ENCODE peak calls at places on chromosomes 3 and 15, in four cellular contexts. R, M, H and P are unnamed samples.

GRCh38 chr3:134065836-134066538 is 36.3 kb upstream of the SLCO2A1 start:
- DNase-seq in R (no peak), M (no peak), H (no peak), P (no peak)

GRCh38 chr3:197675568-197675860 is 61.2 kb downstream of the RUBCN start:
- DNase-seq in R (no peak), M (no peak), H (no peak), P (no peak)

GRCh38 chr3:72191211-72191960 is 406.4 kb upstream of the PROK2 start:
- DNase-seq in R (no peak), M (no peak), H (no peak), P (no peak)

GRCh38 chr3:81218023-81218422 is 543.4 kb downstream of the GBE1 start:
- DNase-seq in R (peak), M (no peak), H (no peak), P (no peak)

GRCh38 chr15:70362911-70363310 is 265.2 kb upstream of the TLE3 start:
- DNase-seq in R (no peak), M (peak), H (peak), P (peak)

GRCh38 chr3:46378426-46378942 is 7.7 kb downstream of the CCR5 start:
- DNase-seq in R (no peak), M (peak), H (peak), P (peak)

GRCh38 chr15:80773122-80773551 is 6.0 kb upstream of the CEMIP start:
- DNase-seq in R (no peak), M (no peak), H (peak), P (no peak)

GRCh38 chr15:99361541-99362185 is 110.4 kb downstream of the LRRC28 start:
- DNase-seq in R (no peak), M (no peak), H (peak), P (peak)

GRCh38 chr3:102233881-102234280 is 200.9 kb upstream of the ZPLD1 start:
- DNase-seq in R (no peak), M (no peak), H (no peak), P (peak)

GRCh38 chr15:48674876-48675275 is 29.4 kb upstream of the FBN1 start:
- DNase-seq in R (no peak), M (no peak), H (peak), P (no peak)

GRCh38 chr3:135216659-135217058 is 421.6 kb downstream of the EPHB1 start:
- DNase-seq in R (no peak), M (no peak), H (no peak), P (peak)

GRCh38 chr3:86774082-86774691 is 216.8 kb downstream of the VGLL3 start:
- DNase-seq in R (no peak), M (no peak), H (peak), P (peak)

GRCh38 chr3:161355508-161355907 is 15.8 kb downstream of the SPTSSB start:
- DNase-seq in R (no peak), M (no peak), H (no peak), P (no peak)

GRCh38 chr3:24361661-24362060 is 133.0 kb downstream of the THRB start:
- DNase-seq in R (no peak), M (no peak), H (no peak), P (no peak)

GRCh38 chr15:40029979-40030893 is 8.7 kb downstream of the SRP14 start:
- DNase-seq in R (no peak), M (no peak), H (peak), P (no peak)

GRCh38 chr15:59148160-59148810 is 43.3 kb downstream of the CCNB2 start:
- DNase-seq in R (no peak), M (no peak), H (peak), P (no peak)

GRCh38 chr15:52019394-52020252 is 604 bp downstream of the MAPK6 start:
- DNase-seq in R (no peak), M (peak), H (peak), P (peak)

GRCh38 chr15:79777916-79778315 is 118.9 kb downstream of the MTHFS start:
- DNase-seq in R (no peak), M (no peak), H (no peak), P (no peak)

GRCh38 chr3:194935061-194935460 is 249.4 kb downstream of the FAM43A start:
- DNase-seq in R (no peak), M (no peak), H (no peak), P (no peak)

GRCh38 chr15:38531509-38531908 is 33.1 kb downstream of the RASGRP1 start:
- DNase-seq in R (peak), M (no peak), H (peak), P (no peak)

GRCh38 chr3:7713724-7714123 is 787.9 kb upstream of the LMCD1 start:
- DNase-seq in R (no peak), M (no peak), H (no peak), P (no peak)

GRCh38 chr15:90178468-90179435 is 22.4 kb upstream of the SEMA4B start:
- DNase-seq in R (no peak), M (no peak), H (no peak), P (peak)

GRCh38 chr3:120177151-120177550 is 82.9 kb upstream of the GSK3B start:
- DNase-seq in R (peak), M (no peak), H (peak), P (no peak)

GRCh38 chr3:15781637-15782402 is 16.0 kb downstream of the ANKRD28 start:
- DNase-seq in R (no peak), M (no peak), H (no peak), P (no peak)

GRCh38 chr3:127761101-127761802 is 61.1 kb downstream of the MGLL start:
- DNase-seq in R (no peak), M (no peak), H (no peak), P (peak)

GRCh38 chr3:76310059-76310458 is 524.7 kb upstream of the ZNF717 start:
- DNase-seq in R (no peak), M (no peak), H (no peak), P (no peak)

GRCh38 chr15:56672721-56673120 is 60.6 kb downstream of the ZNF280D start:
- DNase-seq in R (no peak), M (no peak), H (peak), P (no peak)

GRCh38 chr3:123667784-123668183 is 82.9 kb upstream of the HACD2 start:
- DNase-seq in R (peak), M (no peak), H (peak), P (no peak)

GRCh38 chr15:99931703-99932603 is 198.7 kb upstream of the LYSMD4 start:
- DNase-seq in R (peak), M (no peak), H (no peak), P (no peak)

GRCh38 chr3:127182848-127183714 is 9.8 kb upstream of the PRR23E start:
- DNase-seq in R (no peak), M (peak), H (no peak), P (no peak)

GRCh38 chr3:136495213-136495612 is 245.1 kb downstream of the PCCB start:
- DNase-seq in R (no peak), M (no peak), H (no peak), P (no peak)

GRCh38 chr15:96629501-96629900 is 299.0 kb downstream of the NR2F2 start:
- DNase-seq in R (peak), M (no peak), H (no peak), P (no peak)

GRCh38 chr3:188673509-188674239 is 498.1 kb upstream of the TPRG1 start:
- DNase-seq in R (peak), M (no peak), H (peak), P (no peak)

GRCh38 chr3:11391172-11391879 is 119.1 kb downstream of the ATG7 start:
- DNase-seq in R (no peak), M (no peak), H (no peak), P (no peak)

GRCh38 chr15:84934942-84935729 is 46.5 kb upstream of the PDE8A start:
- DNase-seq in R (no peak), M (no peak), H (no peak), P (no peak)
- TF ChIP-seq CTCF in R (peak), M (no peak), H (no peak), P (no peak)

GRCh38 chr15:65421360-65422215 is 1.2 kb downstream of the IGDCC4 start:
- DNase-seq in R (no peak), M (no peak), H (peak), P (peak)

GRCh38 chr15:65423977-65424679 is 1.4 kb upstream of the IGDCC4 start:
- DNase-seq in R (no peak), M (no peak), H (peak), P (no peak)

GRCh38 chr15:65418596-65418995 is 4.2 kb downstream of the IGDCC4 start:
- DNase-seq in R (no peak), M (no peak), H (no peak), P (no peak)

GRCh38 chr15:65423150-65423976 is 616 bp upstream of the IGDCC4 start:
- DNase-seq in R (no peak), M (no peak), H (no peak), P (no peak)

DNA sequence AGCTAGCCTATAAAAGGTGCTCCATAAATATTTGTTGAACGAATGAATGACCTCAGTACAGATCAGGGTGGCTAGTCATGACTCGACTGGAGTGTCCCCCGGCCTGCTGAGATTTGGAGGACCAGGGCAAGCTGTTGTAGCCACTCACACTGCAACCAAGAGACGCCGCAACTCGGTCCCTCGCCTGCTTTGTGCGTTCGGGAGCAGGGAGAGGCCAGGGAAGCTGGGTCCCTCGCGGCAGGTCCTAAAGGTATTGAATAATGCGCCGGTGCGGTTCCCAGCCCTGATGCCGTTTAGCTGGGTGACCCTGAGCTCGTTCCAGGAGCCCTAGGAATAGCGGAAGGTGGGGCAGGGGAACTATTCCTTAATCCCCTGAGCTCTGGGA is 1.8 kb downstream of the IGDCC4 start:
- DNase-seq in R (no peak), M (no peak), H (no peak), P (no peak)
- H3K4me3 ChIP-seq in R (peak), M (no peak), H (no peak), P (peak)

GRCh38 chr3:42052867-42053351 is 38.2 kb upstream of the TRAK1 start:
- DNase-seq in R (no peak), M (no peak), H (peak), P (no peak)
- TF ChIP-seq CTCF in R (no peak), M (no peak), H (no peak), P (no peak)

GRCh38 chr3:62149962-62150361 is 223.4 kb downstream of the FEZF2 start:
- DNase-seq in R (no peak), M (no peak), H (peak), P (no peak)
- H3K4me3 ChIP-seq in R (no peak), M (no peak), H (no peak), P (no peak)

DNA sequence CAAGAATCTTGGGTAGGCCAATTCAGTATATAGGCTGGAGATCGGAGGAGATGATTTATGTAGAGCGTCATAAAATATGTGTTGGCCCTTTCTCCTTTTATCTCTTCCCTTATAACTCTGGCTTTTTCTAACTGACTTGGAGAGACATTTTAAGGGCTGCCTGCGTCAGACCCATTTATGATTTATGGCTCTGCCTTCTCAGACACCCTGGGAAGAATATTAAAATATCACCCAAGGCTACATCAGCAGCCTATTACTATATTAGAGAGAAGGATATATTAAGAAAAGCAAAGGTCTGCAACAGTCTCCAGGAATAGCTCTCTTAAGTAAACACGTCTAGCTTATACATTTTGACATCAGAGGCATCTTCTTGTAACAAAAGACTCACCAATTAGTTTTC is 179.4 kb downstream of the SV2B start:
- DNase-seq in R (no peak), M (no peak), H (no peak), P (no peak)
- TF ChIP-seq CTCF in R (no peak), M (no peak), H (no peak), P (no peak)

GRCh38 chr3:48296699-48297098 is 36.8 kb downstream of the SPINK8 start:
- DNase-seq in R (no peak), M (no peak), H (no peak), P (no peak)

GRCh38 chr3:48301020-48301813 is 32.2 kb downstream of the SPINK8 start:
- DNase-seq in R (peak), M (peak), H (peak), P (peak)

GRCh38 chr3:48301814-48302194 is 31.7 kb downstream of the SPINK8 start:
- DNase-seq in R (no peak), M (no peak), H (peak), P (peak)

GRCh38 chr3:48297111-48297810 is 36.2 kb downstream of the SPINK8 start:
- DNase-seq in R (no peak), M (no peak), H (no peak), P (no peak)

DNA sequence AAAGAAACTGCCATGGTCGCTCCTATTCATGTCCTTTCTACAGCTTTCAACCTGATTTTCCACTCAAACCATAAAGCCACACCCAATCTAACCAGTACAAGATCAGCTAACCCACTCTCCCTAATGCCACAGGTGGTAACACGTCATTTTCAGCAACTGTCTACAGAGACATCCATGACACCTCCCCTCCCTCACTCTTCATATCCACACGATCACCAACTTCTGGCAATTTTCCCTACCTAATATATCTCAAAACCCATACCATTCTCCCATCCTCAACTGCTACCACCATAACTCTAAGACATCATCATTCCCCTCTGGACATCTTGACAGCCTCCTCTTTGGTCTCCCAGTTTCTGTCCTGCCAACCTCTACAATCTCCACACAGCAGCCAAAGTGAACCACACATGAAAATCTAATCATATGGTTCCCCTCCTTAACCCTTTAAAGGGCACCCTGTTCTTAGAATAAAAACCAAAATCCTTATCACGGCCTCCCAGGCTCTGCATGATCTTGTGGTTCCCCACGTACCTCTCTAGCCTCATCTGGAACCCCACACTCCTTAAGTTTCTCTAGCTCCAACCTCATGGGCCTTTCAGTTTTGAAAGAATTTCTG is 33.6 kb downstream of the SPINK8 start:
- DNase-seq in R (no peak), M (no peak), H (no peak), P (no peak)
- H3K4me3 ChIP-seq in R (peak), M (no peak), H (no peak), P (peak)

DNA sequence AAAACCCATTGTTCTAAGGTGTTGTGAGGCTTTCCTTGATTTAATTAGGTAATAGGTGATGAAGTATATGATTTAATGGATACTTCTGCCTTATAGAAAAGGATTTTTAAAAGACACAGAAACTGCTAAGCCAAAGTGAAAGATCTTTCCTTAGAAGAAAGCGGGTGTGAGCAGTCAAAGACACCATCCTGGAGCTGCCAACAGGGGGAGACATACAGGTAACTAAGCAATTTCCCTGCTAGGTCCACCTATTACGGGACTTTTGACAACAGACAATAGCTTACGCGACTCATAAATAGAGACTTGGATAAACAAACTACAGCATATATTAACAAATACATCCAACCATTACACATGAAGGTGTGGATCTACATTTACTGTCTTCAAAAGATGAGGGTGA is 669.5 kb downstream of the SQOR start:
- DNase-seq in R (no peak), M (no peak), H (no peak), P (no peak)
- TF ChIP-seq CTCF in R (peak), M (no peak), H (peak), P (peak)

GRCh38 chr3:52536112-52536368 is 365 bp upstream of the UQCC5 start:
- DNase-seq in R (no peak), M (no peak), H (no peak), P (no peak)

GRCh38 chr3:52536369-52537164 is at the start of gene UQCC5:
- DNase-seq in R (peak), M (peak), H (peak), P (peak)

GRCh38 chr3:52534281-52535183 is 875 bp upstream of the NT5DC2 start:
- DNase-seq in R (no peak), M (peak), H (peak), P (no peak)

GRCh38 chr3:52537165-52537635 is 795 bp downstream of the UQCC5 start:
- DNase-seq in R (no peak), M (no peak), H (no peak), P (no peak)

GRCh38 chr3:52535411-52536111 is 844 bp upstream of the UQCC5 start:
- DNase-seq in R (no peak), M (no peak), H (no peak), P (no peak)
- H3K4me3 ChIP-seq in R (peak), M (no peak), H (no peak), P (peak)

DNA sequence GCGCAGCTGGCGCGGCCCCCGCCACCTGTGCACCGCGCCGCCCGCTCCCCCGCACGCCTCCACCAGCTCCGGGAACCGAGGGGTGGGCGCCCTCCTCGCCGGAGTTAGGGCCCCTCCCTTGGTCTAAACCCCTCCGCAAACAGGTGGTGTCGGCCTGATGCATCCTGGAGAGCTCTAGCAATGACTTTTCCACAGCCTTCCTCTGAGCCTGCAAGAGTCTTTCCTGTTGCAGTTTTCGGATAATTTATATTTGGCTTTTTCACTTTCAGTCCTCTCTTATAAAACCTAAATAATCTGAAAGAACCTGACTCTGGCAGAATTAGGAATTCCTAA is 334 bp upstream of the IGSF11 start:
- DNase-seq in R (no peak), M (no peak), H (no peak), P (no peak)
- TF ChIP-seq CTCF in R (no peak), M (no peak), H (no peak), P (no peak)

DNA sequence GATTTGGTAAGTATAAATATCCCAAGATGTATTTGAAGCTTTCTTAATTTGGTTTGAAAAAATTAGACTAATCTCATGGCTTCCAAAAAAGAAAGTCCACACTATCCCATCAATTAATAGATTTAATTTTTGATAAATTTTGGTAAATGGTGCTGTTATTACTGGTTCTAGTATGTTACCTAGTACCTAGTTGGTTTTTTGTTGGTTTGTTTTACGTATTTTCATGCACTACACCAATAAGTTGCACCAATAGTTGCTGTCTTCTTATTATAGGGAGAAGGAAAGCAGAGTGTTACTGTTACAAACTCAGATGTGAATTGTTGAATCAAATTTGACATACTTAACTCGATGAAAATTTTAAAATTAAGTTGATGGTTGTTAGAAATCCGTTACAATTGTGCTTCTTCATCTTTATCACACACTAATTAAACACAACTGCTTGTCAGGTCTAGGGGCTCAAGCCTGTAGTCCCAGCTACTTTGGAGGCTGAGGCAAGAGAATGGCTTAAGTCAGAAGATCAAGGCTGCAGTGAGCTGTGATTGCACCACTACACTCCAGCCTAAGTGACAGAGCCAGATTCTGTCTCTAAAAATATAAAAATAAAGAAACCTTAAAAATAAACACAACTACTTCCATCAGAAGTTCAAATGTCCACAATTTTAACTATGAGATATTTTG is 23.1 kb upstream of the MBNL1 start:
- DNase-seq in R (no peak), M (no peak), H (no peak), P (no peak)
- H3K4me3 ChIP-seq in R (no peak), M (no peak), H (no peak), P (peak)